ENCODE peak calls at places on chromosomes 11 and 22, in four cellular contexts. N is cardiac fibroblast, B is BJ, G is uterus. U is an unnamed sample.

GRCh38 chr11:82465481-82465880 is 268.2 kb downstream of the FAM181B start:
- DNase-seq in N (no peak), B (no peak), G (no peak), U (no peak)

GRCh38 chr11:110053848-110054414 is 39.3 kb upstream of the ZC3H12C start:
- DNase-seq in N (no peak), B (no peak), G (no peak), U (no peak)

GRCh38 chr11:67240575-67241389 is 25.5 kb upstream of the GRK2 start:
- DNase-seq in N (peak), B (peak), G (peak), U (peak)

GRCh38 chr11:96103102-96103501 is 179.2 kb upstream of the MTMR2 start:
- DNase-seq in N (peak), B (no peak), G (no peak), U (no peak)

GRCh38 chr11:117384045-117384444 is 56.4 kb downstream of the CEP164 start:
- DNase-seq in N (peak), B (peak), G (peak), U (no peak)

GRCh38 chr11:122721201-122721963 is 65.9 kb downstream of the UBASH3B start:
- DNase-seq in N (peak), B (no peak), G (no peak), U (no peak)

GRCh38 chr22:22887621-22888503 is at the start of gene IGLL5:
- DNase-seq in N (no peak), B (no peak), G (no peak), U (no peak)

GRCh38 chr11:70411713-70412452 is 13.6 kb downstream of the CTTN start:
- DNase-seq in N (no peak), B (no peak), G (no peak), U (no peak)

GRCh38 chr22:47602732-47603131 is 840.3 kb downstream of the TBC1D22A start:
- DNase-seq in N (no peak), B (no peak), G (no peak), U (no peak)

GRCh38 chr11:66192181-66192888 is 76.1 kb upstream of the RAB1B start:
- DNase-seq in N (no peak), B (no peak), G (no peak), U (no peak)

GRCh38 chr11:1307998-1308744 is 1.3 kb downstream of the TOLLIP start:
- DNase-seq in N (peak), B (no peak), G (no peak), U (peak)

GRCh38 chr11:92322225-92322624 is 97.6 kb downstream of the FAT3 start:
- DNase-seq in N (peak), B (no peak), G (no peak), U (no peak)

GRCh38 chr11:57648791-57649735 is 649 bp downstream of the YPEL4 start:
- DNase-seq in N (peak), B (no peak), G (peak), U (no peak)

GRCh38 chr11:127345819-127346459 is 345.4 kb upstream of the KIRREL3 start:
- DNase-seq in N (peak), B (no peak), G (no peak), U (peak)

GRCh38 chr11:118180300-118180703 is 3.9 kb upstream of the SCN2B start:
- DNase-seq in N (peak), B (no peak), G (peak), U (peak)

GRCh38 chr11:18633256-18634139 is 644 bp downstream of the SPTY2D1 start:
- DNase-seq in N (no peak), B (no peak), G (no peak), U (no peak)

GRCh38 chr11:73972620-73973449 is 9.8 kb downstream of the UCP2 start:
- DNase-seq in N (no peak), B (no peak), G (no peak), U (no peak)

GRCh38 chr11:35747638-35748037 is 85.1 kb downstream of the TRIM44 start:
- DNase-seq in N (no peak), B (no peak), G (no peak), U (no peak)

GRCh38 chr11:3002871-3003270 is 10.7 kb upstream of the NAP1L4 start:
- DNase-seq in N (no peak), B (no peak), G (no peak), U (no peak)

GRCh38 chr22:46546466-46547178 is 9.2 kb upstream of the CELSR1 start:
- DNase-seq in N (peak), B (no peak), G (no peak), U (peak)

GRCh38 chr11:107696140-107696539 is 15.7 kb downstream of the SLN start:
- DNase-seq in N (peak), B (peak), G (no peak), U (no peak)

GRCh38 chr22:22940961-22941605 is 53.5 kb downstream of the IGLL5 start:
- DNase-seq in N (no peak), B (no peak), G (no peak), U (no peak)

GRCh38 chr11:7696424-7696823 is 9.9 kb downstream of the OVCH2 start:
- DNase-seq in N (no peak), B (no peak), G (no peak), U (no peak)

GRCh38 chr11:57566564-57567209 is 785 bp downstream of the UBE2L6 start:
- DNase-seq in N (peak), B (no peak), G (no peak), U (no peak)

GRCh38 chr22:19515654-19516377 is 8.4 kb downstream of the CLDN5 start:
- DNase-seq in N (no peak), B (no peak), G (no peak), U (no peak)

GRCh38 chr11:24747275-24748251 is 250.7 kb downstream of the LUZP2 start:
- DNase-seq in N (no peak), B (no peak), G (no peak), U (peak)

GRCh38 chr11:33062137-33062536 is 22.8 kb downstream of the TCP11L1 start:
- DNase-seq in N (no peak), B (no peak), G (no peak), U (no peak)

GRCh38 chr11:13775471-13775870 is 107.0 kb downstream of the FAR1 start:
- DNase-seq in N (no peak), B (no peak), G (no peak), U (no peak)

GRCh38 chr11:75767228-75767572 is 1.4 kb upstream of the DGAT2 start:
- DNase-seq in N (no peak), B (no peak), G (no peak), U (no peak)

GRCh38 chr11:9072790-9073189 is 18.6 kb downstream of the SCUBE2 start:
- DNase-seq in N (no peak), B (no peak), G (no peak), U (no peak)

GRCh38 chr11:96260067-96260511 is 82.9 kb downstream of the MAML2 start:
- DNase-seq in N (no peak), B (no peak), G (no peak), U (no peak)

DNA sequence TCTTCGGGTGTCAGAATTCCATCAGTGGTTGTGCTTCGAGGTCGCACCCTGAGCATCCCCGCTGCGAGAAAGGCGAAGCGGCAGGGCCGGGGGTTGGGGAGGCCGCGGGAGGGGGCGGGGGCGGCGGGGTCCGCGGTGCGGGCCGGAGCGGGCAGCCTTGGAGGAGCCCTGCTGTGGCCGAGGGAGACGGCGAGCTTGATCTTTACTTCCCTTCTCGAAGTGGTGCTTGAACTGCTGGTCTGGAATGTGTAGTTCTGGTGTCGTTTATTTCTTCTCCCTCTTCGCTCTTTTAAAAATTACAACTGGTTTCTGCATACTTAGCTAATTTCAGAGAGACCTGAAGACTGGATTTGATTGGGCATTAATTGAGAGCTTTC is 1.1 kb downstream of the APLP2 start:
- DNase-seq in N (peak), B (no peak), G (peak), U (no peak)
- H3K4me3 ChIP-seq in N (peak), B (peak), G (peak), U (peak)

GRCh38 chr22:30327864-30328345 is 1.2 kb upstream of the TBC1D10A start:
- DNase-seq in N (no peak), B (no peak), G (no peak), U (no peak)
- H3K4me3 ChIP-seq in N (no peak), B (no peak), G (no peak), U (no peak)

GRCh38 chr11:42906226-42906625 is 405.6 kb upstream of the API5 start:
- DNase-seq in N (no peak), B (no peak), G (no peak), U (no peak)
- H3K4me3 ChIP-seq in N (no peak), B (no peak), G (no peak), U (no peak)

GRCh38 chr11:108927791-108928545 is 263.1 kb downstream of the DDX10 start:
- DNase-seq in N (peak), B (no peak), G (no peak), U (no peak)

GRCh38 chr11:108926522-108927380 is 261.9 kb downstream of the DDX10 start:
- DNase-seq in N (no peak), B (no peak), G (no peak), U (no peak)

GRCh38 chr11:108933630-108934029 is 268.8 kb downstream of the DDX10 start:
- DNase-seq in N (peak), B (no peak), G (no peak), U (no peak)

GRCh38 chr11:108931168-108931567 is 266.3 kb downstream of the DDX10 start:
- DNase-seq in N (peak), B (no peak), G (no peak), U (no peak)

DNA sequence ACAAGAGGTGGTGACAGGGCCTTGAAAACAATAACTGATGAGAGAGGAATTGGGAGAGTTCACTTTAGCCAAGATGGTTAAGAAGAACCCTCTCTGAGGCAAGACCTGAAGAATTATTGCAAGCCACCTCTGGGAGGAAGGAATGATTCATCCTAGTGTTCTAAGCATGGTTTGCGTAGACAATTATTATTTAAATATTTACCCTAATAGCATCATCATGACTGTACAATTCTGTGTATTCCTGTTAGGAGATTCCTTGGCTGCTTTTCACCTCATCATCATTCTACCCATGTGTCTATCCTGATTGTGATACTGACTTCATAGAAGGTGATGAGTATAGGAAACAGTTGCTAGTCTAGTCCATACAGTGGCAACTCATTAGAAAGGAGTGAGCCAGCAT is 264.4 kb downstream of the DDX10 start:
- DNase-seq in N (peak), B (peak), G (no peak), U (no peak)
- H3K4me3 ChIP-seq in N (peak), B (no peak), G (no peak), U (no peak)

GRCh38 chr11:120167659-120168058 is 29.7 kb upstream of the TRIM29 start:
- DNase-seq in N (no peak), B (no peak), G (no peak), U (no peak)

GRCh38 chr11:120169981-120170698 is 32.2 kb upstream of the TRIM29 start:
- DNase-seq in N (no peak), B (no peak), G (no peak), U (no peak)

GRCh38 chr11:120170741-120171261 is 32.9 kb upstream of the TRIM29 start:
- DNase-seq in N (no peak), B (no peak), G (no peak), U (no peak)

GRCh38 chr11:120168108-120168959 is 30.4 kb upstream of the TRIM29 start:
- DNase-seq in N (no peak), B (no peak), G (no peak), U (no peak)

GRCh38 chr11:120168960-120169681 is 31.2 kb upstream of the TRIM29 start:
- DNase-seq in N (peak), B (no peak), G (no peak), U (peak)
- H3K4me3 ChIP-seq in N (peak), B (peak), G (peak), U (peak)

GRCh38 chr22:28808716-28809355 is 8.5 kb upstream of the XBP1 start:
- DNase-seq in N (no peak), B (no peak), G (no peak), U (no peak)

GRCh38 chr22:28815101-28815500 is 14.7 kb upstream of the XBP1 start:
- DNase-seq in N (no peak), B (no peak), G (no peak), U (no peak)

GRCh38 chr22:28813772-28814518 is 13.6 kb upstream of the XBP1 start:
- DNase-seq in N (no peak), B (no peak), G (peak), U (no peak)

GRCh38 chr22:28812491-28812890 is 12.1 kb upstream of the XBP1 start:
- DNase-seq in N (no peak), B (no peak), G (no peak), U (no peak)

GRCh38 chr22:28810839-28811491 is 10.6 kb upstream of the XBP1 start:
- DNase-seq in N (no peak), B (no peak), G (peak), U (peak)
- H3K4me3 ChIP-seq in N (no peak), B (no peak), G (no peak), U (no peak)

GRCh38 chr11:45021692-45022130 is 71.0 kb upstream of the TP53I11 start:
- DNase-seq in N (peak), B (no peak), G (peak), U (peak)
- H3K4me3 ChIP-seq in N (no peak), B (no peak), G (no peak), U (no peak)

DNA sequence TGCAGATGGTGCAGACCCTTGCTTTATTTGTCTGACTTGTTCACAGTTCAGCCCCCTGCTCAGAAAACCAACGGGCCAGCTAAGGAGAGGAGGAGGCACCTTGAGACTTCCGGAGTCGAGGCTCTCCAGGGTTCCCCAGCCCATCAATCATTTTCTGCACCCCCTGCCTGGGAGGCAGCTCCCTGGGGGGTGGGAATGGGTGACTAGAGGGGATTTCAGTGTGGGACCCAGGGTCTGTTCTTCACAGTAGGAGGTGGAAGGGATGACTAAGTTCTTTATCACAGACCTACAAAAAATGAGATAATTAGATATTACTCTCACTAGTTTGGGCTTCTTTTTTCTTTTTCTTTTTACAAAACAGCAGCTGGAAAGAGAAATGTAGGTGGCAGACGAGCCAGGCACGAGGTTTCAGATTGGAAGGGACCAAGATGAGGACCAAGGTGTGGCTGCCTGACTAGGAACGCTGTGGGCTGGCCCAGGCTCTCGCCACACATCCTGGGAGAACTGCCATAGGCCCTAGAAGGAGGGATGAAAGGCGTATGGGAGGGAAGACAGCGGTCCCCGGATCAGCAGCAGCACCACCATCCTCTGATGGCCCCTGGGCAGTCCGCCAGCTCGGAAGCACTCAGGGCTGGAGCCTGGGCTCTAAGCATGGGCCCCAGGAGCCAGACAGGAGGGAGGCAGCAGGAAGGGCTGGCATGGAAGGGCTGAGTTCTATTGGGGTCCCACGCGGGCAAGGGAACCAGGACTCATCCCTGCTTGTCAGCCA is 14.2 kb downstream of the TXN2 start:
- DNase-seq in N (peak), B (no peak), G (no peak), U (peak)
- H3K4me3 ChIP-seq in N (no peak), B (no peak), G (no peak), U (no peak)

DNA sequence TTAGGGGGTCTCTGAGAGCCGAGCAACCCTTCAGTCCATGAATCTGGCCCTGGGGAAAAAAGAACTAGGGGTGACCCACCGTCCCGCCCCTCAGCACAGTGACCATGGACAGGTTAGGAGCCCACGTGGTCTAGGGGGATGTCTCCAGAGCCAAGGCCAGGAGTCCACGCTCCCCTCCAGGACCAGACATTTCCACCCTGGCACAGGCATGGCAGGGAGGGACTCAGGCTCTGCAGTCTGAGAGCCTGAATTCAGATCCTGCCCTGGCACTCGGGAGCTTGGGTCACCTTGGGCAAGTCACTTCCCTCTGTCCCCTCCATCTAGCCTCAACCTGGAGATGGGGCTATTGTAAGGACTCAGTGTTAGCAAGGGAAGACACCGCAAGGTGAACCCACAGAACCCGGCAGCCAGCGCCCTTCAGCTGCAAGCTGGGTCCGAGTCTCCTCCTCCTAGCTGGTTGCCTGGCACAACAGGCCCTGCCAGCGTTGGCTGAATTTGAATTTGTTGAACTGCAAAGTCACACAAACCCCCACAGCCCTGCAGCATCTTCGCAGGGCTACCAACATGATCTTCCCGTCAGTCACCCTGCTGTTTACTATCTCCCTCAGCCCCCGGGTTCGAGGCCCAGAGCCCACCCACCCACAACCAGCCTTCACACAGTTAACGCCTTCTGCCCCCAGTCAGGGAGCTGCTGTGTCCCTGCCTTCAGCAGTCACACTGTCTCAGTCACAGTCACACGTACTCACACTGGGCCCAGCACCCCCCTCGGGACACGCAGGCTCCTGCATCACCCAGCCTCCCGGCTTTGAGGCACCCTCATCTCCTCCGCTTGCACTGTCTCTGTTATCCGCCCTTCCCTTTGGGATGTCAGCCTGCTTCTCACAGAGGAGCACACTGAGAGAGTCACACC is 603 bp upstream of the PDGFB start:
- DNase-seq in N (no peak), B (no peak), G (no peak), U (no peak)
- H3K4me3 ChIP-seq in N (no peak), B (no peak), G (peak), U (peak)

DNA sequence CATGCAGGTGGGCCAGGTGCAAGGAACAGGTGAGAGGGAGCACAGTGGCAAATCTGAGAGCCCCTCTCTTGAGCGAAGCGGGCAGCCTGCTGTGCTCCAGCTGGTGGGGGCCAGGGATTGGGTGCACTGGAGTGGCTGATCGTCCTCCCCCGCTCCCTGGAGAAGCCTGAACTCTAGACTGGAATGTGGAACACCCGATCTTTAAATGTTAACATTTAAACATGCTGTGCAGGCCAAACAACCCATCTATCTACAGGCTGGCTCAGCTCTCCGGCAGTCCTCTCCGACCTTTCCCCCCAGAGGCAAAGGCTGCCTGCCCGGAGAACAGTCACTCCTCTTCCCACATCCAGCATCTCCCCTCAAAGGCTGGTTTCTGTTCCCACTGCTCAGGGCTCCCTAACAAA is 5.1 kb downstream of the MRGPRF start:
- DNase-seq in N (no peak), B (no peak), G (peak), U (no peak)
- H3K4me3 ChIP-seq in N (no peak), B (no peak), G (no peak), U (no peak)